ENCODE peak calls at places on chromosomes 16 and 17, in four cellular contexts. One of them, this sample, is unnamed.

GRCh38 chr16:73048292-73049050 is 543 bp upstream of the ZFHX3 start:
- DNase-seq in brain microvascular endothelial cell: no peak
- DNase-seq in CD4-positive, CD25-positive, alpha-beta regulatory T cell: no peak
- DNase-seq in CD4-positive, alpha-beta memory T cell: no peak
- DNase-seq in this sample: no peak

GRCh38 chr17:34654276-34654675 is 74.9 kb downstream of the TMEM132E start:
- DNase-seq in brain microvascular endothelial cell: no peak
- DNase-seq in CD4-positive, CD25-positive, alpha-beta regulatory T cell: no peak
- DNase-seq in CD4-positive, alpha-beta memory T cell: no peak
- DNase-seq in this sample: no peak

GRCh38 chr16:16025214-16025968 is 76.0 kb downstream of the ABCC1 start:
- DNase-seq in brain microvascular endothelial cell: peak; percentile 93
- DNase-seq in CD4-positive, CD25-positive, alpha-beta regulatory T cell: peak; percentile 86
- DNase-seq in CD4-positive, alpha-beta memory T cell: peak; percentile 65
- DNase-seq in this sample: peak; percentile 82

GRCh38 chr16:66894948-66895696 is 14.8 kb downstream of the PDP2 start:
- DNase-seq in brain microvascular endothelial cell: peak; percentile 51
- DNase-seq in CD4-positive, CD25-positive, alpha-beta regulatory T cell: peak; percentile 74
- DNase-seq in CD4-positive, alpha-beta memory T cell: peak; percentile 53
- DNase-seq in this sample: peak; percentile 54

GRCh38 chr17:64661731-64661980 is 451 bp downstream of the SMURF2 start:
- DNase-seq in brain microvascular endothelial cell: no peak
- DNase-seq in CD4-positive, CD25-positive, alpha-beta regulatory T cell: no peak
- DNase-seq in CD4-positive, alpha-beta memory T cell: no peak
- DNase-seq in this sample: peak; percentile 50

GRCh38 chr17:74873874-74874614 is 1.2 kb upstream of the FDXR start:
- DNase-seq in brain microvascular endothelial cell: no peak
- DNase-seq in CD4-positive, CD25-positive, alpha-beta regulatory T cell: peak; percentile 17
- DNase-seq in CD4-positive, alpha-beta memory T cell: no peak
- DNase-seq in this sample: no peak

GRCh38 chr17:83176272-83176955 is 97.0 kb downstream of the METRNL start:
- DNase-seq in brain microvascular endothelial cell: no peak
- DNase-seq in CD4-positive, CD25-positive, alpha-beta regulatory T cell: no peak
- DNase-seq in CD4-positive, alpha-beta memory T cell: no peak
- DNase-seq in this sample: peak; percentile 39

GRCh38 chr17:78231991-78232759 is 744 bp downstream of the TMEM235 start:
- DNase-seq in brain microvascular endothelial cell: no peak
- DNase-seq in CD4-positive, CD25-positive, alpha-beta regulatory T cell: peak; percentile 37
- DNase-seq in CD4-positive, alpha-beta memory T cell: peak; percentile 21
- DNase-seq in this sample: no peak

GRCh38 chr17:42347198-42347597 is 41.0 kb downstream of the STAT3 start:
- DNase-seq in brain microvascular endothelial cell: peak; percentile 83
- DNase-seq in CD4-positive, CD25-positive, alpha-beta regulatory T cell: no peak
- DNase-seq in CD4-positive, alpha-beta memory T cell: no peak
- DNase-seq in this sample: no peak

GRCh38 chr17:27489045-27489715 is 32.9 kb downstream of the KSR1 start:
- DNase-seq in brain microvascular endothelial cell: no peak
- DNase-seq in CD4-positive, CD25-positive, alpha-beta regulatory T cell: no peak
- DNase-seq in CD4-positive, alpha-beta memory T cell: no peak
- DNase-seq in this sample: no peak

GRCh38 chr17:57871155-57871554 is 21.3 kb upstream of the MRPS23 start:
- DNase-seq in brain microvascular endothelial cell: no peak
- DNase-seq in CD4-positive, CD25-positive, alpha-beta regulatory T cell: no peak
- DNase-seq in CD4-positive, alpha-beta memory T cell: no peak
- DNase-seq in this sample: no peak

GRCh38 chr17:12821376-12821940 is 32.2 kb downstream of the ARHGAP44 start:
- DNase-seq in brain microvascular endothelial cell: no peak
- DNase-seq in CD4-positive, CD25-positive, alpha-beta regulatory T cell: no peak
- DNase-seq in CD4-positive, alpha-beta memory T cell: no peak
- DNase-seq in this sample: no peak

GRCh38 chr17:41959336-41960095 is 7.1 kb upstream of the CNP start:
- DNase-seq in brain microvascular endothelial cell: peak; percentile 31
- DNase-seq in CD4-positive, CD25-positive, alpha-beta regulatory T cell: peak; percentile 43
- DNase-seq in CD4-positive, alpha-beta memory T cell: no peak
- DNase-seq in this sample: no peak

GRCh38 chr17:75343007-75343406 is 53.8 kb upstream of the SLC25A19 start:
- DNase-seq in brain microvascular endothelial cell: no peak
- DNase-seq in CD4-positive, CD25-positive, alpha-beta regulatory T cell: no peak
- DNase-seq in CD4-positive, alpha-beta memory T cell: no peak
- DNase-seq in this sample: no peak

GRCh38 chr16:392450-393027 is 4.5 kb upstream of the NME4 start:
- DNase-seq in brain microvascular endothelial cell: no peak
- DNase-seq in CD4-positive, CD25-positive, alpha-beta regulatory T cell: no peak
- DNase-seq in CD4-positive, alpha-beta memory T cell: no peak
- DNase-seq in this sample: no peak

GRCh38 chr16:4115209-4115940 is 867 bp downstream of the ADCY9 start:
- DNase-seq in brain microvascular endothelial cell: peak; percentile 52
- DNase-seq in CD4-positive, CD25-positive, alpha-beta regulatory T cell: peak; percentile 46
- DNase-seq in CD4-positive, alpha-beta memory T cell: peak; percentile 43
- DNase-seq in this sample: peak; percentile 66

GRCh38 chr16:4114257-4115208 is 1.7 kb downstream of the ADCY9 start:
- DNase-seq in brain microvascular endothelial cell: no peak
- DNase-seq in CD4-positive, CD25-positive, alpha-beta regulatory T cell: no peak
- DNase-seq in CD4-positive, alpha-beta memory T cell: no peak
- DNase-seq in this sample: no peak

GRCh38 chr16:4117250-4117578 is 972 bp upstream of the ADCY9 start:
- DNase-seq in brain microvascular endothelial cell: no peak
- DNase-seq in CD4-positive, CD25-positive, alpha-beta regulatory T cell: no peak
- DNase-seq in CD4-positive, alpha-beta memory T cell: no peak
- DNase-seq in this sample: no peak

GRCh38 chr16:4116328-4117249 is at the start of gene ADCY9:
- DNase-seq in brain microvascular endothelial cell: no peak
- DNase-seq in CD4-positive, CD25-positive, alpha-beta regulatory T cell: peak; percentile 75
- DNase-seq in CD4-positive, alpha-beta memory T cell: peak; percentile 85
- DNase-seq in this sample: peak; percentile 84

DNA sequence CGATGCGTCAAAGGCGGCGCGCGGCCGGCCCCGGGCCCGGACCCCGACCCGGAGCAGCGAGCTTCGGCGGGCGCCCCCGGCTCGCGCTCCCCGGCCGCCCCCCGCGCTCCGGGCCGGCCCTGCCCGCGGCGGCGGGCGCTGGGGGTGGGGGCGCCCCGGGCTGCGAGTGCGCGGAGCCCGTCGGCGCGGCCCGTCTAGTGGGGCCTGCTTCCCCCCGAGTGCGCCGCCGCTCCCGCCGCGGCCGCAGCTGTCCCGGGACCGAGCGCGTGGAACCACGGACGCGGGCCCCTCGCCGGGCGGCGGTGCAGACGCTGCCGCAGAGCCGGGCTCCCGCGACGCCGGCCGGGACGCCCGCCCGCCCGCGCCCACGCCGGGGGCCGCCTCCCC is 308 bp downstream of the ADCY9 start:
- DNase-seq in brain microvascular endothelial cell: no peak
- DNase-seq in CD4-positive, CD25-positive, alpha-beta regulatory T cell: no peak
- DNase-seq in CD4-positive, alpha-beta memory T cell: no peak
- DNase-seq in this sample: no peak
- H3K4me3 ChIP-seq in brain microvascular endothelial cell: peak overlapping the region; percentile 54
- H3K4me3 ChIP-seq in CD4-positive, CD25-positive, alpha-beta regulatory T cell: no peak overlapping the region
- H3K4me3 ChIP-seq in CD4-positive, alpha-beta memory T cell: peak overlapping the region; percentile 51
- H3K4me3 ChIP-seq in this sample: peak overlapping the region; percentile 73

DNA sequence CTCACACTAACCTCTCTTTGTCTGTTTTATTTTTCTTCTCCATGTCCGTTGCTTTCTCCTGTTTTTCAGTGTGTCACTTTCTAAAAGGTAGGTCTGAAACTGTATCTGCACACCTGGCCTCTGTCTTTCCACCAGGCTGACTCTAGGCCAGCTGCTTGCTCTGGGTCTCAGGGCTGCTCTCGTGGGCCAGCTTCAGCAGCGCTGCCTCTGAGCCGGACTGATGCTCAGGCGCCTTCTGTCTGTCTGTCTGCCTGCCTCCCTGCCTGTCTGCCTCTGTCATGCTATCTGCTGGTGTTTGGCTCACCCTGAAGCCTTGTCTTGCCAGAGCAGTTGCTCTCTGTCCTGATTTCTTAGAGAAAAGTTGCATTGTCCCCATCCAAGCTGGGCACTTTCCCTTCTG is 16.1 kb upstream of the ATP6V0C start:
- DNase-seq in brain microvascular endothelial cell: no peak
- DNase-seq in CD4-positive, CD25-positive, alpha-beta regulatory T cell: no peak
- DNase-seq in CD4-positive, alpha-beta memory T cell: no peak
- DNase-seq in this sample: no peak
- H3K4me3 ChIP-seq in brain microvascular endothelial cell: no peak overlapping the region
- H3K4me3 ChIP-seq in CD4-positive, CD25-positive, alpha-beta regulatory T cell: no peak overlapping the region
- H3K4me3 ChIP-seq in CD4-positive, alpha-beta memory T cell: no peak overlapping the region
- H3K4me3 ChIP-seq in this sample: no peak overlapping the region

GRCh38 chr17:61416211-61416539 is 16.5 kb downstream of the TBX2 start:
- DNase-seq in brain microvascular endothelial cell: no peak
- DNase-seq in CD4-positive, CD25-positive, alpha-beta regulatory T cell: no peak
- DNase-seq in CD4-positive, alpha-beta memory T cell: no peak
- DNase-seq in this sample: no peak
- H3K4me3 ChIP-seq in brain microvascular endothelial cell: no peak overlapping the region
- H3K4me3 ChIP-seq in CD4-positive, CD25-positive, alpha-beta regulatory T cell: no peak overlapping the region
- H3K4me3 ChIP-seq in CD4-positive, alpha-beta memory T cell: no peak overlapping the region
- H3K4me3 ChIP-seq in this sample: no peak overlapping the region

DNA sequence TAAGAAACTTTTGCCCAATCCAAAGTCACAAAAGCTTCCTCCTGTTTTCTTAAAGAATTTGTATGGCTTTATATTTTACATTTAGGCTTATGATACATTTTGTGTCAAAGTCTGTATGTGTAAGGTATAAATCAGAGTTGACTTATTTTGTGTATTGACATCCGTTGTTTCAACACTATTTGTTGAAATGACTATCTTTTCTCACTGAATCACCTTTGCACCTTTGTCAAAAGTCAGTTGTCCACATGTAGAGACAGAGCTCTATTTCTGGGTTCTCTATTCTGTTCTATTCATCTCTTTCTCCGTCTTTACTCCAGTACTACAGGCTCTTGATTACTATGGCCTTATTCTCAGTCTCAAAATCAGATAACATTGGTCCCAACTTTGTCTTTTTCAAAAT is 73.2 kb downstream of the C16orf78 start:
- DNase-seq in brain microvascular endothelial cell: no peak
- DNase-seq in CD4-positive, CD25-positive, alpha-beta regulatory T cell: no peak
- DNase-seq in CD4-positive, alpha-beta memory T cell: no peak
- DNase-seq in this sample: no peak
- H3K4me3 ChIP-seq in brain microvascular endothelial cell: no peak overlapping the region
- H3K4me3 ChIP-seq in CD4-positive, CD25-positive, alpha-beta regulatory T cell: no peak overlapping the region
- H3K4me3 ChIP-seq in CD4-positive, alpha-beta memory T cell: no peak overlapping the region
- H3K4me3 ChIP-seq in this sample: no peak overlapping the region

DNA sequence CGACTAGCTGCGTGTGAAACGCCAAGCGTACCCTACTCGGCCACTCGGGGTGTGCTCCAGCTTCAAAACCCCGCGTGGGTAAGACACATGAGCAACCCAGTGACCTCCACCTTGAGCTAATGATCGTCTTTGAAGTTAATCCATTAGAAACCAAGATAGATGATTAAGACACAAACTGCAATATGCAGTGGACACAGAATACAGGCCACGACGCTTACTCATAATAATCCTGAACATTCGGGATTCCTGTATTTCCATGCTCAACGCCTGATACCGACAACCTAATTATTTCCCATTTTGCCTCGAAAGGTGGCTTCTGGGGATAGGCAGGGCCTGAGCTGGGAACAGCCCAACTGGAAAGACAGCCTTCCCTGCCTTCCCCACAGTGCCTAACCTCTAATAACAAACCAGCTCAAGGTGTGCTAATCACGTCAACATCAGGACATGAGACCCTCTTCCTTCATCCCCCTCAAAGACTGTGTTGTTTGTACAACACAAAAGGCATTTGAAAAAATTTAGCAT is 504 bp upstream of the COPRS start:
- DNase-seq in brain microvascular endothelial cell: no peak
- DNase-seq in CD4-positive, CD25-positive, alpha-beta regulatory T cell: no peak
- DNase-seq in CD4-positive, alpha-beta memory T cell: no peak
- DNase-seq in this sample: peak; percentile 43
- H3K4me3 ChIP-seq in brain microvascular endothelial cell: peak overlapping the region; percentile 57
- H3K4me3 ChIP-seq in CD4-positive, CD25-positive, alpha-beta regulatory T cell: peak overlapping the region; percentile 83
- H3K4me3 ChIP-seq in CD4-positive, alpha-beta memory T cell: peak overlapping the region; percentile 65
- H3K4me3 ChIP-seq in this sample: peak overlapping the region; percentile 87

This sample was measured in SJSA1.